ENCODE peak calls at places on chromosomes 6 and 20, in nine cellular contexts. A is GM12878, N is sigmoid colon, H is GM23338, V is spleen, M is endothelial cell of umbilical vein, S is breast epithelium, I is K562, O is suprapubic skin. B is an unnamed sample.

GRCh38 chr6:5379647-5380242 is 118.4 kb downstream of the FARS2 start:
- DNase-seq in A (peak), N (no peak), H (peak), V (no peak), M (peak), S (no peak), I (peak), O (no peak), B (peak)

GRCh38 chr6:75429304-75429703 is 64.3 kb downstream of the FILIP1 start:
- DNase-seq in A (no peak), N (no peak), H (peak), V (no peak), M (no peak), S (no peak), I (no peak), O (no peak), B (no peak)

GRCh38 chr6:112202639-112203341 is 51.6 kb downstream of the LAMA4 start:
- DNase-seq in A (peak), N (no peak), H (no peak), V (no peak), M (peak), S (no peak), I (no peak), O (no peak), B (peak)

GRCh38 chr20:2212457-2213005 is 83.3 kb upstream of the TGM3 start:
- DNase-seq in A (no peak), N (no peak), H (no peak), V (no peak), M (no peak), S (no peak), I (no peak), O (no peak), B (no peak)

GRCh38 chr6:159267165-159267564 is 98.0 kb downstream of the FNDC1 start:
- DNase-seq in A (no peak), N (no peak), H (peak), V (no peak), M (no peak), S (no peak), I (peak), O (no peak), B (no peak)

GRCh38 chr6:166691199-166691598 is 64.1 kb upstream of the RPS6KA2 start:
- DNase-seq in A (no peak), N (no peak), H (no peak), V (no peak), M (peak), S (peak), I (no peak), O (no peak), B (peak)

GRCh38 chr6:106820412-106820852 is 154.1 kb downstream of the CD24 start:
- DNase-seq in A (no peak), N (no peak), H (no peak), V (no peak), M (no peak), S (no peak), I (peak), O (no peak), B (no peak)

GRCh38 chr6:51318674-51319073 is 500.0 kb downstream of the TFAP2B start:
- DNase-seq in A (no peak), N (no peak), H (no peak), V (no peak), M (no peak), S (no peak), I (no peak), O (no peak), B (no peak)

GRCh38 chr6:106870824-106871300 is 103.7 kb downstream of the CD24 start:
- DNase-seq in A (no peak), N (no peak), H (no peak), V (no peak), M (no peak), S (no peak), I (no peak), O (no peak), B (no peak)

GRCh38 chr6:159758031-159759001 is 3.5 kb upstream of the ACAT2 start:
- DNase-seq in A (no peak), N (no peak), H (peak), V (no peak), M (no peak), S (no peak), I (no peak), O (no peak), B (no peak)

GRCh38 chr6:41306187-41306854 is 19.8 kb upstream of the TREM1 start:
- DNase-seq in A (no peak), N (no peak), H (peak), V (no peak), M (peak), S (peak), I (peak), O (no peak), B (peak)

GRCh38 chr6:7060769-7061516 is 46.8 kb upstream of the RREB1 start:
- DNase-seq in A (no peak), N (no peak), H (no peak), V (no peak), M (no peak), S (no peak), I (no peak), O (no peak), B (no peak)

GRCh38 chr6:133630651-133631050 is 258.3 kb upstream of the TCF21 start:
- DNase-seq in A (no peak), N (no peak), H (no peak), V (no peak), M (no peak), S (no peak), I (no peak), O (no peak), B (no peak)

GRCh38 chr6:82954351-82954750 is 111.3 kb downstream of the UBE3D start:
- DNase-seq in A (no peak), N (no peak), H (no peak), V (no peak), M (no peak), S (no peak), I (no peak), O (no peak), B (no peak)

GRCh38 chr6:14313220-14313619 is 195.6 kb downstream of the CD83 start:
- DNase-seq in A (peak), N (no peak), H (no peak), V (no peak), M (no peak), S (no peak), I (no peak), O (no peak), B (no peak)

GRCh38 chr20:31758521-31758920 is 19.4 kb downstream of the TPX2 start:
- DNase-seq in A (no peak), N (no peak), H (no peak), V (no peak), M (no peak), S (no peak), I (no peak), O (no peak), B (no peak)

GRCh38 chr20:20205141-20205861 is 153.0 kb downstream of the CFAP61 start:
- DNase-seq in A (no peak), N (no peak), H (no peak), V (no peak), M (no peak), S (no peak), I (no peak), O (no peak), B (no peak)

GRCh38 chr6:34671801-34672656 is 24.5 kb downstream of the ILRUN start:
- DNase-seq in A (peak), N (no peak), H (no peak), V (peak), M (peak), S (no peak), I (peak), O (no peak), B (no peak)

GRCh38 chr6:148524509-148524908 is 181.9 kb downstream of the SASH1 start:
- DNase-seq in A (no peak), N (no peak), H (no peak), V (no peak), M (peak), S (no peak), I (no peak), O (no peak), B (no peak)

GRCh38 chr6:121560476-121560875 is 125.0 kb downstream of the GJA1 start:
- DNase-seq in A (no peak), N (no peak), H (no peak), V (no peak), M (no peak), S (no peak), I (no peak), O (no peak), B (no peak)

GRCh38 chr20:54680872-54681297 is 205.5 kb downstream of the DOK5 start:
- DNase-seq in A (no peak), N (no peak), H (peak), V (no peak), M (peak), S (no peak), I (peak), O (no peak), B (no peak)

GRCh38 chr6:28953039-28953872 is 29.5 kb upstream of the TRIM27 start:
- DNase-seq in A (peak), N (no peak), H (peak), V (no peak), M (peak), S (no peak), I (peak), O (no peak), B (no peak)

GRCh38 chr20:2697768-2698167 is 5.2 kb downstream of the EBF4 start:
- DNase-seq in A (no peak), N (peak), H (no peak), V (peak), M (no peak), S (no peak), I (no peak), O (peak), B (no peak)

GRCh38 chr20:2358006-2358405 is 22.7 kb upstream of the TGM6 start:
- DNase-seq in A (no peak), N (no peak), H (no peak), V (no peak), M (no peak), S (no peak), I (no peak), O (no peak), B (no peak)

GRCh38 chr20:44805991-44806729 is 4.2 kb downstream of the RIMS4 start:
- DNase-seq in A (no peak), N (peak), H (peak), V (no peak), M (no peak), S (no peak), I (peak), O (no peak), B (no peak)

GRCh38 chr6:168167431-168168315 is 88.7 kb upstream of the FRMD1 start:
- DNase-seq in A (no peak), N (no peak), H (no peak), V (no peak), M (no peak), S (peak), I (no peak), O (peak), B (no peak)

GRCh38 chr20:5663396-5663795 is 86.8 kb upstream of the SHLD1 start:
- DNase-seq in A (no peak), N (no peak), H (no peak), V (no peak), M (no peak), S (no peak), I (no peak), O (no peak), B (no peak)

GRCh38 chr6:43798688-43799444 is 28.9 kb downstream of the VEGFA start:
- DNase-seq in A (peak), N (no peak), H (no peak), V (peak), M (peak), S (peak), I (peak), O (no peak), B (peak)

GRCh38 chr20:46112430-46113020 is 5.6 kb upstream of the CD40 start:
- DNase-seq in A (no peak), N (no peak), H (no peak), V (no peak), M (no peak), S (no peak), I (no peak), O (no peak), B (no peak)

GRCh38 chr20:768426-768978 is at the start of gene SLC52A3:
- DNase-seq in A (no peak), N (no peak), H (peak), V (no peak), M (no peak), S (peak), I (peak), O (no peak), B (no peak)

GRCh38 chr20:760751-761417 is 7.4 kb downstream of the SLC52A3 start:
- DNase-seq in A (no peak), N (no peak), H (peak), V (no peak), M (peak), S (no peak), I (peak), O (no peak), B (no peak)

GRCh38 chr20:766906-767305 is 1.4 kb downstream of the SLC52A3 start:
- DNase-seq in A (no peak), N (no peak), H (no peak), V (no peak), M (no peak), S (no peak), I (no peak), O (no peak), B (no peak)

GRCh38 chr20:761418-762381 is 6.6 kb downstream of the SLC52A3 start:
- DNase-seq in A (no peak), N (no peak), H (no peak), V (no peak), M (no peak), S (no peak), I (no peak), O (no peak), B (no peak)

GRCh38 chr20:764255-764654 is 4.0 kb downstream of the SLC52A3 start:
- DNase-seq in A (no peak), N (no peak), H (no peak), V (no peak), M (no peak), S (no peak), I (no peak), O (no peak), B (no peak)
- H3K4me3 ChIP-seq in A (no peak), N (no peak), H (no peak), V (no peak), M (no peak), S (no peak), I (no peak), O (no peak), B (no peak)

DNA sequence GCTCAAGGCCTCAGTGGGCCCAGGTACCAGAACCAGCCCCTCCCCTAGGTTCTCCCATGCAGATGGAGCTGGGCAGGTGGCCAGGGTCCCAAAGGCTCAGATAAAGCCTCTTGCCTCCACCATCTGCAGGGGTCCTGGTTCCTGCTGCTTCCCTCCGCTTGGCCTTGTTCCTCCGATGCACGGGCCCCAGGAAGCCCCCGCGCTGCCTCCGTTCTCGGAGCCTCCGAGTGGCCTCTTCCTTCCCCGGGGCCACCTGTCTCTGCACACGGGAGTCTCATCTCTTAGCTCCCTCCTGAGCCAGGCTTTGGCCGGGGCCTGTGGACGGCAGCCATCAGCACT is 1.9 kb upstream of the PTK6 start:
- DNase-seq in A (no peak), N (no peak), H (no peak), V (no peak), M (no peak), S (no peak), I (no peak), O (no peak), B (no peak)
- TF ChIP-seq POLR2AphosphoS5 in A (no peak), N (no peak), H (no peak), V (peak), M (no peak), S (no peak), I (no peak), O (no peak), B (no peak)

GRCh38 chr20:62684986-62685385 is 23.6 kb upstream of the NTSR1 start:
- DNase-seq in A (no peak), N (no peak), H (no peak), V (no peak), M (no peak), S (no peak), I (no peak), O (no peak), B (no peak)
- H3K27ac ChIP-seq in A (no peak), N (no peak), H (no peak), V (no peak), M (no peak), S (no peak), I (no peak), O (no peak), B (no peak)

DNA sequence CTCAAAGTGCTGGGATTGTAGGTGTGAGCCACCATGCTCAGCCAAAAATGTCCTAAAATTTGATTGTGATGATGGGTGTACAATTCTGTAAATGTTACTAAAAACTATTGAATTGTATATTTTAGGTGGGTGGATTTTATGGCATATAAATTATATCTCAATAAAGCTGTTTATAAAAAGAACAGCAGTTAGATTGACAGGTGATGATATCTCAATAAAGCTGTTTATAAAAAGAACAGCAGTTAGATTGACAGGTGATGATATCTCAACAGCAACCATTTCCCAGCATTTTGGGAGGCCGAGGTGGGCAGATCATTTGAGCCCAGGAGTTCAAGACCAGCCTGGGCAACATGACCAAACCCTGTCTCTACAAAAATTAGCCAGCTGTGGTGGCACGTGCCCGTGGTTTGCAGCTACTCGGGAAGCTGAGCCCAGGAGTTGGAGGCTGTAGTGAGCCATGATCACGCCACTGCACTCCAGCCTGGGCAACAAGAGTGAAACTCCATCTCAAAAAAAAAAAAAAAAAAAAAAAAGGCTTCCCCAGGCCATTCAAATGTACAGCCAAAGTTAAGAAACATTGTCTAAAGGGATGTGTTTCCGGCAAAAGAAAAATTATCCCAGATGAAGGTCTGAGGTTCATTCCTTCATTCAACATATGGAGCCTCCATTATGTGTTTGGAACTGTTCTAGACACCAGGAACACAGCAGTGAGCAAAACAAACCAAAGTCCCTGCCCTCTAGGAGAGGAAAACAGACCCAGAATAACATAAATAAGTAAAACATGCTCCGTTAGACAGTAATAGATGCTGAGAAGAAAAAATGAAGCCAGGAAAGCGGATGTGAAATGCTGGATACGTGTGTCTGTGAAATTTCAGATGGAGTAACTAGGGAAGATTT is 1.7 kb upstream of the RBCK1 start:
- DNase-seq in A (no peak), N (no peak), H (no peak), V (peak), M (no peak), S (no peak), I (no peak), O (no peak), B (no peak)
- H3K4me3 ChIP-seq in A (peak), N (no peak), H (peak), V (no peak), M (no peak), S (no peak), I (peak), O (no peak), B (peak)

DNA sequence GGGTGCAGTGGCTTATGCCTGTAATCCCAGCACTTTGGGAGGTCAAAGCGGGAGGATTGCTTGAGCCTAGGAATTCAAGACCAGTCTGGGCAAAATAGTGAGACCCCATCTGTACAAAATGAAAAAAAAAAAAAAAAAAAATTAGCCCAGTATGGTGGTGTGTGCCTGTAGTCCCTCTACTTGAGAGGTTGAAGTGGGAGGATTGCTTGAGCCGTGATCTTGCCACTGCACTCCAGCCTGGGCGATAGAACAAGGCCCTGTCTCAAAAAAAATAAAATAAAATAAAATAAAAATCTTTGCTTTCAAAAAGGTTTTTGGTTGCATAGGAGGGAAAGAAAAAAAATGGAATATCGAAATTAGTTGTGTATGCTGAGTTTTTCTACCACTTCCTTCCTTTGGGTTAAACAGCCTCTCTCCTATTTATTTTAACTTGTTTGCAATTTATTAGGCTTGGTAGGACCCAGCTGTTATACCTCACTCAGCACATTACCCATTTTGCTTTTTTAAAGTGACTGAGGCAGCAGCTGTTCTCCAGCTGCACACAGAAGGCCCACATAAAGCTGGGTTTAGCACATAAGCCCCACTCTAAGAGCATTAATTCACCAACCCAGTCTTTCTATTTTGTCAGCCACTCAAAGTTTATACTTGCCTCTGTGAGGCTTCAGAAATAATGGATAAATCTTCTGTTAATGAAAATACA is 152.3 kb downstream of the ZFAND3 start:
- DNase-seq in A (no peak), N (no peak), H (no peak), V (no peak), M (no peak), S (no peak), I (no peak), O (no peak), B (no peak)
- TF ChIP-seq POLR2AphosphoS5 in A (no peak), N (peak), H (no peak), V (no peak), M (no peak), S (no peak), I (no peak), O (no peak), B (no peak)

GRCh38 chr6:170086639-170087420 is 204.0 kb downstream of the DLL1 start:
- DNase-seq in A (no peak), N (peak), H (no peak), V (peak), M (no peak), S (no peak), I (no peak), O (peak), B (no peak)
- H3K27ac ChIP-seq in A (no peak), N (peak), H (no peak), V (no peak), M (no peak), S (no peak), I (no peak), O (no peak), B (no peak)

DNA sequence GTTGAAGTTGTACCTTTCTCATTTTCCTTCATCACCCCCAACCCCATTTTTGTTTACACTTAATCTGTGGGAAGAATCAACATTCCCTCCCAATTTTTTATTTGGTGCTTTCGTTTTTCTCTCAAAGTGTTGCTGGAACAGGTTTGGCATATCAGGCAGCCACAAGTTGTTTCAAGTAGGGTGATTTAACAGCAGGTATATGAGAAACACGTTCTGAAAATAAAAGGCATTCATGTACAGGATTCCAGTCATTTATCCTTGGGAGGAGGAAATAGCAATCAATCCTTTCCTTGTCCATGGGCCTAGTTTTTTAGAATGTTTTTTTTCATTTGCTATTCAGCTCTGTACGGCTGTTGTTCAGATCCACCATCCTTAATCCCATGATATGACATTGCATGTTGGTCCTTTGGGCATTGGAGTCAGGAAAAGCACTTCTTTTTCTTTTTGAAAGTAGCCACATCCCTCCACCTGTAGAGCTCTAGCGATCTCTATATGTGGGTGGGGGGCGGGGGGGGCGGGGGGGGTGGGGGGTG is 120.2 kb downstream of the JARID2 start:
- DNase-seq in A (no peak), N (no peak), H (no peak), V (no peak), M (no peak), S (no peak), I (no peak), O (no peak), B (no peak)
- H3K4me3 ChIP-seq in A (no peak), N (no peak), H (peak), V (no peak), M (no peak), S (no peak), I (no peak), O (no peak), B (no peak)

GRCh38 chr6:47309326-47310130 is at the start of gene TNFRSF21:
- DNase-seq in A (peak), N (peak), H (peak), V (peak), M (peak), S (peak), I (peak), O (peak), B (peak)
- TF ChIP-seq POLR2AphosphoS5 in A (no peak), N (peak), H (peak), V (peak), M (peak), S (peak), I (no peak), O (peak), B (peak)

GRCh38 chr6:16706029-16706428 is 55.2 kb downstream of the ATXN1 start:
- DNase-seq in A (no peak), N (no peak), H (no peak), V (no peak), M (no peak), S (no peak), I (no peak), O (no peak), B (no peak)
- H3K27ac ChIP-seq in A (no peak), N (no peak), H (no peak), V (no peak), M (no peak), S (no peak), I (no peak), O (no peak), B (peak)

B was measured in Panc1.